ENCODE peak calls at places on chromosomes 2 and 18, in four cellular contexts. One of them, this sample, is unnamed.

GRCh38 chr2:218894168-218895157 is 13.8 kb downstream of the WNT10A start:
- DNase-seq in H1: no peak
- DNase-seq in K562: no peak
- DNase-seq in GM12878: no peak
- DNase-seq in this sample: no peak

GRCh38 chr2:10428355-10428754 is 19.8 kb downstream of the ODC1 start:
- DNase-seq in H1: no peak
- DNase-seq in K562: no peak
- DNase-seq in GM12878: no peak
- DNase-seq in this sample: no peak

GRCh38 chr18:79584491-79585394 is 94.9 kb upstream of the CTDP1 start:
- DNase-seq in H1: no peak
- DNase-seq in K562: no peak
- DNase-seq in GM12878: no peak
- DNase-seq in this sample: no peak

GRCh38 chr2:195477248-195477995 is 179.6 kb upstream of the SLC39A10 start:
- DNase-seq in H1: no peak
- DNase-seq in K562: no peak
- DNase-seq in GM12878: no peak
- DNase-seq in this sample: no peak

GRCh38 chr2:85409719-85410583 is at the start of gene CAPG:
- DNase-seq in H1: no peak
- DNase-seq in K562: peak; percentile 79
- DNase-seq in GM12878: no peak
- DNase-seq in this sample: no peak

GRCh38 chr2:129331638-129332037 is 647.8 kb upstream of the RAB6C start:
- DNase-seq in H1: peak; percentile 29
- DNase-seq in K562: no peak
- DNase-seq in GM12878: no peak
- DNase-seq in this sample: no peak

GRCh38 chr2:64312622-64312948 is 141.4 kb upstream of the LGALSL start:
- DNase-seq in H1: no peak
- DNase-seq in K562: no peak
- DNase-seq in GM12878: no peak
- DNase-seq in this sample: no peak

GRCh38 chr18:30527917-30528316 is 514.6 kb downstream of the DSC3 start:
- DNase-seq in H1: no peak
- DNase-seq in K562: no peak
- DNase-seq in GM12878: no peak
- DNase-seq in this sample: no peak

GRCh38 chr2:231102772-231103171 is 22.1 kb downstream of the HTR2B start:
- DNase-seq in H1: no peak
- DNase-seq in K562: no peak
- DNase-seq in GM12878: no peak
- DNase-seq in this sample: no peak

GRCh38 chr2:169485650-169486138 is 6.4 kb downstream of the BBS5 start:
- DNase-seq in H1: no peak
- DNase-seq in K562: no peak
- DNase-seq in GM12878: no peak
- DNase-seq in this sample: no peak

GRCh38 chr2:112836695-112837117 is at the start of gene IL1B:
- DNase-seq in H1: no peak
- DNase-seq in K562: no peak
- DNase-seq in GM12878: no peak
- DNase-seq in this sample: no peak

GRCh38 chr2:64919261-64919660 is 69.9 kb upstream of the SLC1A4 start:
- DNase-seq in H1: no peak
- DNase-seq in K562: no peak
- DNase-seq in GM12878: no peak
- DNase-seq in this sample: no peak

GRCh38 chr2:72137498-72138010 is 10.1 kb downstream of the CYP26B1 start:
- DNase-seq in H1: no peak
- DNase-seq in K562: peak; percentile 88
- DNase-seq in GM12878: no peak
- DNase-seq in this sample: no peak
- TF ChIP-seq ZNF274 in H1: no peak
- TF ChIP-seq ZNF274 in K562: no peak
- TF ChIP-seq ZNF274 in GM12878: no peak
- TF ChIP-seq ZNF274 in this sample: no peak

GRCh38 chr2:88018969-88019368 is 2.6 kb upstream of the RNU2-63P start:
- DNase-seq in H1: no peak
- DNase-seq in K562: no peak
- DNase-seq in GM12878: no peak
- DNase-seq in this sample: no peak

GRCh38 chr2:88011011-88011410 is 5.3 kb downstream of the RNU2-63P start:
- DNase-seq in H1: no peak
- DNase-seq in K562: no peak
- DNase-seq in GM12878: no peak
- DNase-seq in this sample: no peak

GRCh38 chr2:88016948-88017779 is 817 bp upstream of the RNU2-63P start:
- DNase-seq in H1: no peak
- DNase-seq in K562: peak; percentile 49
- DNase-seq in GM12878: peak; percentile 16
- DNase-seq in this sample: peak; percentile 59

GRCh38 chr2:88019985-88020384 is 3.6 kb upstream of the RNU2-63P start:
- DNase-seq in H1: no peak
- DNase-seq in K562: no peak
- DNase-seq in GM12878: no peak
- DNase-seq in this sample: no peak

DNA sequence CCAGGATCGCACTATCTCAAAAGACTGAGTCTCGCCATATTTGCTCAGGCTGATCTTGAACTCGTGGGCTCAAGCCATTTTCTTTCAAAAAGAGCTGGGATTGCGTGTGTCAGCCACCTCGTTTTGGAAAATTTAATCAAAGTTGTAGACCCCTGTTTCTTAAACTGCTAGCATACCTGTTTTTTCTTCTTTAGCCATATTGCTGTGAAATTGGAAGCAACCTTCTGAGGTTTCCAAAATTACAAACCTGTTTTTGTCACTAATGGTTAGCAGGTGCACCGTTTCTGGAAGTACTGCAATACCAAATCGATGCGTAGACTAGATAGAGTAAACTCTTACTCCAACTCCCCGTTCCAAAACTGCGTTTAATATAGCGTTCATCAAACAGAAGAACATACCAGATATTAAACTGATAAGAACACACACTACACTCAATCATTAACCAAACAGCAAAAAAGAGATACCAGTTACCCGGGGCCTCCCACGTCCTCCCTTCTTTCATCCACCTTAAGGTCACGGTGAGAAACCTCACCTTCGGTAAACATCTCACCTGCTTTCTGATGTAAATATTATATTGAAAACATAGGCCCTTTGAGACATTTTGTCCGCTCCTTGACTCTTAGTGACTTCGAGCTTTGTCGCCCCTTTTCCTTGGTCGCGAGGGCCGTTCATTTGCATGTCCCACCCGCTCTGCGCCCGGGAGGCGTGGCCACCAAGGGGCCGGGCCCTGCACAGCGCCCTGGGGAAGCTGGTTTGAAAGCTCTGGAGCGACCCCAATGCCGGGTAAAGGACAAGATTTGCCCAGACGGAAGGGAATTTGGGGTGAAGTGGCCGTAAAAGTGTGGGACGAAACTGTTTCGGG is at the start of gene RNU2-63P:
- DNase-seq in H1: peak; percentile 65
- DNase-seq in K562: peak; percentile 82
- DNase-seq in GM12878: peak; percentile 65
- DNase-seq in this sample: peak; percentile 94
- TF ChIP-seq EGR1 in H1: peak; percentile 93
- TF ChIP-seq EGR1 in K562: no peak
- TF ChIP-seq EGR1 in GM12878: no peak
- TF ChIP-seq EGR1 in this sample: peak; percentile 55

DNA sequence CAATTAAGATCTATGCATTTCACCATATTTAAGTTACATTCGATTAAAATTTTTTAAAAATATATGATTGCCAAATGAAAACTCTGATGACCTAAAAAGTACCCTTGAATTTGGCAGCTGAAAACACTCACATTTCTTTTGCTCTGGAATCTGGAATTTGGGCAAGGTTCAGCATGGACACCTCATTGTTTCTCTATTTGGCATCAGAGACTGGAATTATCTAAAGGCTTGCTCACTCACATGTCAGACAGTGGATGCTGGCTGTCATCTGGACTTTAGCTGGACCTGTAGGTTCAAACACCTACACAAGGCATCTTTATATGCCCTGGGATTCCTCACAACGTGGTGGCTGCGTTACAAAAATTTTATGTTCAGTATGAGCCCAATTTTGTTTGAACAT is 16.1 kb downstream of the MBOAT2 start:
- DNase-seq in H1: no peak
- DNase-seq in K562: no peak
- DNase-seq in GM12878: no peak
- DNase-seq in this sample: no peak
- TF ChIP-seq ZNF274 in H1: no peak
- TF ChIP-seq ZNF274 in K562: no peak
- TF ChIP-seq ZNF274 in GM12878: no peak
- TF ChIP-seq ZNF274 in this sample: no peak

GRCh38 chr18:22983175-22983574 is 50.0 kb downstream of the RBBP8 start:
- DNase-seq in H1: no peak
- DNase-seq in K562: no peak
- DNase-seq in GM12878: no peak
- DNase-seq in this sample: peak; percentile 24
- TF ChIP-seq EGR1 in H1: no peak
- TF ChIP-seq EGR1 in K562: no peak
- TF ChIP-seq EGR1 in GM12878: no peak
- TF ChIP-seq EGR1 in this sample: no peak

GRCh38 chr2:127219716-127220090 is 396 bp downstream of the CYP27C1 start:
- DNase-seq in H1: no peak
- DNase-seq in K562: no peak
- DNase-seq in GM12878: no peak
- DNase-seq in this sample: no peak

GRCh38 chr2:127217470-127218325 is 2.4 kb downstream of the CYP27C1 start:
- DNase-seq in H1: no peak
- DNase-seq in K562: no peak
- DNase-seq in GM12878: no peak
- DNase-seq in this sample: peak; percentile 23

GRCh38 chr2:127220807-127221527 is 868 bp upstream of the CYP27C1 start:
- DNase-seq in H1: no peak
- DNase-seq in K562: no peak
- DNase-seq in GM12878: no peak
- DNase-seq in this sample: no peak

GRCh38 chr2:127218843-127219715 is 1.0 kb downstream of the CYP27C1 start:
- DNase-seq in H1: no peak
- DNase-seq in K562: no peak
- DNase-seq in GM12878: no peak
- DNase-seq in this sample: no peak

GRCh38 chr2:127220102-127220806 is at the start of gene CYP27C1:
- DNase-seq in H1: no peak
- DNase-seq in K562: no peak
- DNase-seq in GM12878: no peak
- DNase-seq in this sample: no peak
- TF ChIP-seq ZNF274 in H1: no peak
- TF ChIP-seq ZNF274 in K562: no peak
- TF ChIP-seq ZNF274 in GM12878: no peak
- TF ChIP-seq ZNF274 in this sample: no peak

GRCh38 chr2:54808642-54809041 is 85.2 kb downstream of the EML6 start:
- DNase-seq in H1: no peak
- DNase-seq in K562: no peak
- DNase-seq in GM12878: no peak
- DNase-seq in this sample: no peak
- TF ChIP-seq EGR1 in H1: no peak
- TF ChIP-seq EGR1 in K562: no peak
- TF ChIP-seq EGR1 in GM12878: no peak
- TF ChIP-seq EGR1 in this sample: no peak

DNA sequence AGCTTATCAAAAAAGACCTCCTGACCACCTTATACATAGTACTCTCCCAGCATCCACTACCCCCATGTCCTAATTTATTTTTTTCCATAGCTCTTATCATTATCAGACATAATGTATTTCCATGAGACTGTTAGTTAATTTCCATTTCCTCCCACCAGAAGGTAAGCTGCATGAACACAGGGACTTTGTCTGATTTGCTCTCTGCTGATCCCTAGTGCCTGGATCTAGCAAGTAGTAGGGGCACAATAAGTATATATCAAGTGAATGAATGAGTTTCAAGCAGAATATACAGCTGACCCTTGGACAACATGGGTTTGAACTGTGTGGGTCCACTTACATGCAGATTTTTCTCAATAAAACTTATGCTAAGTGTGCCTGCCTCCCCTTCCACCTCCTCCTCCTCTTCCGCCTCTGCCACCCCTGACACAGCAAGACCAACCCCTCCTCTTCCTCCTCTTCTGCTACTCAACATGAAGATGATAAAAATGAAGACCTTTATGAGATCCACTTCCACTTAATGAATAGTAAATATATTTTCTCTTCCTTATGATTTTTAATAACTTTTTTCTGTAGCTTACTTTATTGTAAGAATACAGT is 53.8 kb downstream of the CTAGE1 start:
- DNase-seq in H1: no peak
- DNase-seq in K562: no peak
- DNase-seq in GM12878: no peak
- DNase-seq in this sample: no peak
- TF ChIP-seq ZNF274 in H1: no peak
- TF ChIP-seq ZNF274 in K562: no peak
- TF ChIP-seq ZNF274 in GM12878: no peak
- TF ChIP-seq ZNF274 in this sample: no peak

GRCh38 chr2:30165617-30166016 is 18.8 kb downstream of the YPEL5 start:
- DNase-seq in H1: no peak
- DNase-seq in K562: no peak
- DNase-seq in GM12878: no peak
- DNase-seq in this sample: no peak
- TF ChIP-seq EGR1 in H1: no peak
- TF ChIP-seq EGR1 in K562: no peak
- TF ChIP-seq EGR1 in GM12878: no peak
- TF ChIP-seq EGR1 in this sample: no peak

GRCh38 chr2:27506587-27506986 is 9.9 kb downstream of the GCKR start:
- DNase-seq in H1: no peak
- DNase-seq in K562: no peak
- DNase-seq in GM12878: no peak
- DNase-seq in this sample: no peak

GRCh38 chr2:27507293-27507692 is 10.7 kb downstream of the GCKR start:
- DNase-seq in H1: no peak
- DNase-seq in K562: no peak
- DNase-seq in GM12878: no peak
- DNase-seq in this sample: no peak

GRCh38 chr2:27509326-27509725 is 12.7 kb downstream of the GCKR start:
- DNase-seq in H1: no peak
- DNase-seq in K562: no peak
- DNase-seq in GM12878: no peak
- DNase-seq in this sample: no peak
- TF ChIP-seq ZNF274 in H1: no peak
- TF ChIP-seq ZNF274 in K562: no peak
- TF ChIP-seq ZNF274 in GM12878: no peak
- TF ChIP-seq ZNF274 in this sample: no peak

This sample was measured in HCT116.